ENCODE peak calls at places on chromosomes 3 and 15, in six cellular contexts. I, C, H, J, T and V are unnamed samples.

GRCh38 chr15:99683000-99683670 is 50.1 kb downstream of the LYSMD4 start:
- DNase-seq in J (no peak), H (no peak), T (no peak), C (no peak), I (no peak), V (no peak)

GRCh38 chr15:36826948-36827347 is 247.5 kb downstream of the CDIN1 start:
- DNase-seq in T (no peak), H (no peak), I (no peak), J (no peak), C (no peak), V (no peak)

GRCh38 chr3:182979719-182980191 is 583 bp downstream of the DCUN1D1 start:
- DNase-seq in H (peak), T (no peak), J (no peak), C (no peak), I (no peak), V (peak)

GRCh38 chr3:119636194-119636593 is 24.2 kb downstream of the POPDC2 start:
- DNase-seq in I (no peak), T (no peak), J (no peak), H (no peak), C (no peak), V (no peak)

GRCh38 chr15:83199288-83199687 is 8.3 kb downstream of the HDGFL3 start:
- DNase-seq in H (no peak), I (no peak), C (no peak), J (no peak), T (no peak), V (no peak)

GRCh38 chr3:98259707-98260106 is 4.3 kb upstream of the OR5H6 start:
- DNase-seq in C (no peak), T (no peak), J (no peak), H (peak), I (no peak), V (no peak)

GRCh38 chr3:181631901-181632300 is 79.8 kb upstream of the SOX2 start:
- DNase-seq in C (no peak), I (no peak), J (no peak), H (no peak), T (no peak), V (no peak)

GRCh38 chr3:64992462-64993285 is 304.9 kb upstream of the ADAMTS9 start:
- DNase-seq in T (no peak), C (no peak), H (no peak), J (no peak), I (no peak), V (no peak)

GRCh38 chr15:48578965-48579364 is 66.5 kb downstream of the FBN1 start:
- DNase-seq in H (no peak), C (no peak), J (no peak), I (no peak), T (no peak), V (no peak)

GRCh38 chr15:33311312-33311971 is 675 bp downstream of the RYR3 start:
- DNase-seq in I (no peak), C (no peak), J (no peak), T (no peak), H (no peak), V (no peak)

GRCh38 chr15:95291878-95292472 is 1038.5 kb upstream of the NR2F2 start:
- DNase-seq in T (no peak), C (no peak), J (no peak), H (peak), I (no peak), V (no peak)